ENCODE peak calls at places on chromosomes 16 and 17, in four cellular contexts. A is left ventricle myocardium inferior, Z is psoas muscle, R is cardiac muscle cell. J is an unnamed sample.
A peak's percentile ranks its signal among the peaks of the same experiment; 100 is the strongest.

GRCh38 chr17:62626719-62627218 is 701 bp upstream of the MRC2 start:
- DNase-seq in Z (peak; percentile 79), A (peak; percentile 67), R (peak; percentile 63), J (peak; percentile 91)

GRCh38 chr17:80361495-80362220 is 53.3 kb upstream of the ENDOV start:
- DNase-seq in A (no peak), Z (peak; percentile 49), R (peak; percentile 35), J (peak; percentile 16)

GRCh38 chr16:4936181-4936990 is 562 bp downstream of the PPL start:
- DNase-seq in R (peak; percentile 57), A (no peak), Z (peak; percentile 71), J (no peak)

GRCh38 chr16:88062341-88062861 is 111.2 kb downstream of the BANP start:
- DNase-seq in R (peak; percentile 46), Z (peak; percentile 75), A (peak; percentile 44), J (peak; percentile 76)

GRCh38 chr17:69326302-69327059 is 452 bp downstream of the ABCA5 start:
- DNase-seq in Z (no peak), A (no peak), R (peak; percentile 21), J (peak; percentile 45)

GRCh38 chr17:29619251-29619650 is 3.5 kb downstream of the CORO6 start:
- DNase-seq in R (peak; percentile 92), Z (peak; percentile 84), A (no peak), J (peak; percentile 59)

GRCh38 chr16:57172891-57173290 is 12.9 kb downstream of the PSME3IP1 start:
- DNase-seq in R (no peak), Z (no peak), A (no peak), J (no peak)

GRCh38 chr17:77916771-77917481 is 41.6 kb upstream of the TNRC6C start:
- DNase-seq in R (no peak), A (no peak), Z (no peak), J (no peak)

GRCh38 chr17:35578929-35579448 is 618 bp upstream of the PEX12 start:
- DNase-seq in R (no peak), A (no peak), Z (no peak), J (no peak)

GRCh38 chr16:22183901-22184614 is 21.8 kb downstream of the SDR42E2 start:
- DNase-seq in A (no peak), R (no peak), Z (no peak), J (peak; percentile 24)

GRCh38 chr16:51236583-51236982 is 85.5 kb upstream of the SALL1 start:
- DNase-seq in A (no peak), R (no peak), Z (no peak), J (no peak)

GRCh38 chr16:75588716-75589115 is 22.5 kb downstream of the GABARAPL2 start:
- DNase-seq in A (no peak), R (no peak), Z (no peak), J (no peak)

GRCh38 chr17:13931111-13931526 is 138.2 kb upstream of the COX10 start:
- DNase-seq in Z (no peak), R (no peak), A (no peak), J (peak; percentile 39)

GRCh38 chr17:39400547-39401411 is 647 bp downstream of the FBXL20 start:
- DNase-seq in A (peak; percentile 24), Z (peak; percentile 70), R (no peak), J (peak; percentile 28)

GRCh38 chr16:79409970-79410369 is 190.6 kb downstream of the MAF start:
- DNase-seq in R (no peak), A (no peak), Z (no peak), J (no peak)

DNA sequence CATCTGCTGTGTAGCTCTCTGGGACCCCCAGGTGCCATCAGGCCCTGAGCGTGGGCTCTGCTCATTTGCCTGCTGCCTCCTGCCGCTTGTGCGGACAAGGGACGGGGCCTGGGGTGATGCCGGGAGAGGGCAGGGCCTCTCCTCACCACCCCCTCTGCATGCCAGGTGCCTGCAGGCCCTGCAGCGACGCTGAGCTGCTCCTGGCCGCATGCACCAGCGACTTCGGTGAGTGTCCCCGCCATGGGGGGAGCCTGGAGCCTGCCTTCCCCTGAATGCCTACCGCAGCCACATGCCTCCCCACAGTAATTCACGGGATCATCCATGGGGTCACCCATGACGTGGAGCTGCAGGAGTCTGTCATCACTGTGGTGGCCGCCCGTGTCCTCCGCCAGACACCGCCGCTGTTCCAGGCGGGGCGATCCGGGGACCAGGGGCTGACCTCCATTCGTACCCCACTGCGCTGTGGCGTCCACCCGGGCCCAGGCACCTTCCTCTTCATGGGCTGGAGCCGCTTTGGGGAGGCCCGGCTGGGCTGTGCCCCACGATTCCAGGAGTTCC is 1.9 kb downstream of the METRN start:
- DNase-seq in Z (no peak), A (no peak), R (no peak), J (no peak)
- H3K4me3 ChIP-seq in Z (no peak overlapping the region), A (peak overlapping the region; percentile 91), R (no peak overlapping the region), J (no peak overlapping the region)

DNA sequence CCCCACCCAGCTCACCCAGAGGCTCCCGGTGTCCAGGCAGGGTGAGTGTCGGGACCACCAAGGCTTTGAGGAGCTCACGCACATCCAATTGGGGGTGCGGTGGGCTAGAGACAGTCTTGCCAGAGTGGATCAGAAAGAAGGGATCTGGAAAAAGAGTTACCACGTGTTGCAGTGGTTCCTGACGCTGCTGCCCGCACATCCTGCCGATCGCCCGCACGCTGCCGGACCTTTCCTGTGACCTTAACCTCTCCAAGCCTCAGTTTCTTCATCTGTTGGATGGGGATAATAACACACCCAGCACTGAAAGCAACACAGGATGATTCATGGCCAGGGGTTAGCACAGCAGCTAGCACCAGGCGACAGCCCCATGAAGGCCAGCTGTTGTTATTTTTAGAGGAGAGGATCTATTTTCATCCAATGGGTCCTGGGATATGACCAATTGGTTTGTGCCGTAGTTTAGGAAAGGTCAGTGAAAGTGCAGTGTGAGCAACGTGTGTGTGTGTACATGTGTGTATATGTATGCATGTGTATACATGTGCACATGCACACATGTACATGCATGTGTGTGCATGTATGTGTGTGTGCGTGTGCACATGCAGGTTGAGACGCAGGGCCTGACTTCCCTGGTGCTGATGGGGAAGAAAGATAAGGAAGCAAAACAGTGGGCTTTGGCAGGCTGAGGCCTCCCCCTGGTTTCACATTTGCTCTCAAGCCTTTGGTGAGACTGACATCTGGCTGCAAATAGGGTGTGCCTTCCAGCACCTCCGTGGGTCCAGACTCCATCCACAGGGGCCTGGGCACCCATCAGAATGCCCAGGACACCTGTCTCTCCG is 2.6 kb downstream of the ITGAX start:
- DNase-seq in A (no peak), R (peak; percentile 31), Z (peak; percentile 68), J (peak; percentile 2)
- TF ChIP-seq CTCF in A (no peak), R (no peak), Z (no peak), J (no peak)

DNA sequence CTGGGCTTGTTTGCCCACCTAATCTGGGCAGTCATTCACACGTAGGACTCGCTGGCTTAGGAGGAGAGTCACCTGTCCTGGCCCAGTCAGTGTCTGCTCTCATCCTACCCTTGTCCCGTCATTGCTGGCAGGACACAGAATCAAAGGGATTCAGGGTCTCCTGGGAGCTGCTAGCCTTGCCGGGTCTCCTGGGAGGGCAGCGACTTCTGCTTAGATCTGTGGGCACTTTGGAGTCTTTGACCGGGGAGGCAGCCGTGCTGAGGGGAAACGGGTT is 12.6 kb downstream of the RAI1 start:
- DNase-seq in R (no peak), A (no peak), Z (no peak), J (no peak)
- H3K4me3 ChIP-seq in R (peak overlapping the region; percentile 42), A (peak overlapping the region; percentile 73), Z (peak overlapping the region; percentile 75), J (peak overlapping the region; percentile 68)

DNA sequence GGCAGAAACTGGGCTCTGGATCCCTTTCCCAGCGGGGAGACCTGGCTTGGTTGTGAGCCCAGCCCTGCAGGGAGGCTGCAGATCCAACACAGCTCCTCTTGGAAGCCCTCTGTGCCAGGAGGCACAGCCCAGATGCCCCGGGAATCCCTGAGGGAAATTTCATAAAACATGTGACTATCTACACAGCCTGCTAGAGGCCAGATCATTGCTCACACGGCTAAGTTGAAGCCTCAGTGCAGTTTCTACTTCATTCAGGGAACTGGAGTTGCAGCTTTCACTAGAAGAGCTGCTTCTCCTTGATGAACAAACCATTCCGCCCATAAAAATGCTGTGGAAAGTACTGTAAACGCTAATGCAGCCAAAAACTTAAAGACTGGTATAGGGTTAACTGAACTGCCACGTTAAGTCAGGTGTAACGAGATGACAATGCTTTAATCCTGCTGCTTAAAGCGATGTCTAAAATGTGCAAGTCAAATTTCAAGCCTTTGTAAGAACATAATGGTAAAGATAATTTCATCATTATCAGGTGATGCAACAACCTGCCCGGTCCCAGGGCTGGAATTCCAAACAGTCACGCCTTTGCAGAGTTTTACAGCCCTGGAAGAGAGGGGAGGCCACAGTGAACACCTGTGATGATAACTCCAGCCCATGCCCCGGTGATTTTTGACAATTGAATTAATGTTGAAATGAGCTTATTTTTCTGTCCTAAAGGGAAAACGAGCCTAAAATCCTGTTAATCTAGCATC is 172.5 kb downstream of the ZFHX3 start:
- DNase-seq in R (no peak), Z (no peak), A (no peak), J (peak; percentile 22)
- TF ChIP-seq CTCF in R (no peak), Z (no peak), A (no peak), J (no peak)

GRCh38 chr17:16285646-16286008 is 67.6 kb downstream of the CENPV start:
- DNase-seq in Z (no peak), A (no peak), R (no peak), J (no peak)
- H3K4me3 ChIP-seq in Z (peak overlapping the region; percentile 45), A (peak overlapping the region; percentile 49), R (no peak overlapping the region), J (peak overlapping the region; percentile 40)

J was measured in choroid plexus epithelial cell.